ENCODE peak calls at places on chromosomes 16 and 17, in ten cellular contexts. W, P, M, N, R, H, J, V, U and F are unnamed samples.

GRCh38 chr17:29181226-29181625 is 1.0 kb upstream of the MYO18A start:
- DNase-seq in W (no peak), P (no peak), M (no peak), N (no peak), R (no peak), H (no peak), J (no peak), V (no peak), U (no peak), F (no peak)

GRCh38 chr16:24761526-24761925 is 32.1 kb downstream of the TNRC6A start:
- DNase-seq in W (no peak), P (no peak), M (no peak), N (no peak), R (no peak), H (no peak), J (no peak), V (no peak), U (no peak), F (no peak)

GRCh38 chr16:54927125-54928015 is 3.3 kb upstream of the IRX5 start:
- DNase-seq in W (no peak), P (no peak), M (no peak), N (no peak), R (no peak), H (no peak), J (no peak), V (no peak), U (no peak), F (no peak)

GRCh38 chr16:30992931-30993816 is 8.2 kb downstream of the HSD3B7 start:
- DNase-seq in W (no peak), P (no peak), M (no peak), N (no peak), R (no peak), H (no peak), J (no peak), V (no peak), U (no peak), F (no peak)

GRCh38 chr17:78608804-78609186 is 31.6 kb upstream of the DNAH17 start:
- DNase-seq in W (no peak), P (no peak), M (no peak), N (no peak), R (no peak), H (no peak), J (no peak), V (no peak), U (no peak), F (no peak)

GRCh38 chr16:69481901-69482341 is 57.5 kb downstream of the CYB5B start:
- DNase-seq in W (peak), P (no peak), M (no peak), N (peak), R (no peak), H (no peak), J (peak), V (no peak), U (peak), F (no peak)

GRCh38 chr16:54928421-54929089 is 2.1 kb upstream of the IRX5 start:
- DNase-seq in W (no peak), P (peak), M (peak), N (peak), R (peak), H (no peak), J (peak), V (peak), U (peak), F (no peak)

GRCh38 chr16:54538241-54538640 is 251.7 kb upstream of the IRX3 start:
- DNase-seq in W (no peak), P (no peak), M (no peak), N (peak), R (no peak), H (no peak), J (no peak), V (no peak), U (no peak), F (no peak)

GRCh38 chr16:18782697-18783429 is 7.3 kb downstream of the RPS15A start:
- DNase-seq in W (no peak), P (no peak), M (no peak), N (no peak), R (no peak), H (no peak), J (no peak), V (no peak), U (no peak), F (no peak)

GRCh38 chr16:2196981-2197511 is 641 bp upstream of the CASKIN1 start:
- DNase-seq in W (no peak), P (no peak), M (no peak), N (no peak), R (no peak), H (no peak), J (no peak), V (no peak), U (no peak), F (no peak)

GRCh38 chr17:18043491-18043890 is 4.3 kb downstream of the GID4 start:
- DNase-seq in W (no peak), P (no peak), M (no peak), N (peak), R (no peak), H (no peak), J (no peak), V (no peak), U (no peak), F (no peak)

GRCh38 chr16:49441366-49441780 is 67.8 kb downstream of the C16orf78 start:
- DNase-seq in W (no peak), P (peak), M (no peak), N (peak), R (peak), H (no peak), J (peak), V (peak), U (peak), F (no peak)

GRCh38 chr16:5479925-5480324 is 382.3 kb upstream of the EEF2KMT start:
- DNase-seq in W (no peak), P (no peak), M (no peak), N (no peak), R (no peak), H (no peak), J (no peak), V (no peak), U (no peak), F (no peak)

GRCh38 chr17:30299000-30299399 is 7.3 kb upstream of the BLMH start:
- DNase-seq in W (no peak), P (no peak), M (no peak), N (peak), R (no peak), H (no peak), J (no peak), V (no peak), U (no peak), F (no peak)

GRCh38 chr16:26816885-26817571 is 249.7 kb upstream of the C16orf82 start:
- DNase-seq in W (no peak), P (no peak), M (no peak), N (peak), R (no peak), H (peak), J (no peak), V (no peak), U (no peak), F (peak)

GRCh38 chr17:67074781-67075180 is 30.4 kb downstream of the CACNG1 start:
- DNase-seq in W (no peak), P (no peak), M (no peak), N (no peak), R (no peak), H (no peak), J (no peak), V (no peak), U (no peak), F (no peak)

GRCh38 chr17:9386401-9386800 is 189.2 kb downstream of the STX8 start:
- DNase-seq in W (no peak), P (no peak), M (peak), N (peak), R (no peak), H (no peak), J (no peak), V (no peak), U (no peak), F (no peak)

GRCh38 chr17:64172510-64172909 is 42.6 kb upstream of the ERN1 start:
- DNase-seq in W (no peak), P (no peak), M (no peak), N (peak), R (no peak), H (no peak), J (no peak), V (no peak), U (no peak), F (no peak)

GRCh38 chr16:154223-155030 is 2.0 kb downstream of the HBZ start:
- DNase-seq in W (no peak), P (peak), M (no peak), N (no peak), R (no peak), H (no peak), J (no peak), V (no peak), U (no peak), F (no peak)

DNA sequence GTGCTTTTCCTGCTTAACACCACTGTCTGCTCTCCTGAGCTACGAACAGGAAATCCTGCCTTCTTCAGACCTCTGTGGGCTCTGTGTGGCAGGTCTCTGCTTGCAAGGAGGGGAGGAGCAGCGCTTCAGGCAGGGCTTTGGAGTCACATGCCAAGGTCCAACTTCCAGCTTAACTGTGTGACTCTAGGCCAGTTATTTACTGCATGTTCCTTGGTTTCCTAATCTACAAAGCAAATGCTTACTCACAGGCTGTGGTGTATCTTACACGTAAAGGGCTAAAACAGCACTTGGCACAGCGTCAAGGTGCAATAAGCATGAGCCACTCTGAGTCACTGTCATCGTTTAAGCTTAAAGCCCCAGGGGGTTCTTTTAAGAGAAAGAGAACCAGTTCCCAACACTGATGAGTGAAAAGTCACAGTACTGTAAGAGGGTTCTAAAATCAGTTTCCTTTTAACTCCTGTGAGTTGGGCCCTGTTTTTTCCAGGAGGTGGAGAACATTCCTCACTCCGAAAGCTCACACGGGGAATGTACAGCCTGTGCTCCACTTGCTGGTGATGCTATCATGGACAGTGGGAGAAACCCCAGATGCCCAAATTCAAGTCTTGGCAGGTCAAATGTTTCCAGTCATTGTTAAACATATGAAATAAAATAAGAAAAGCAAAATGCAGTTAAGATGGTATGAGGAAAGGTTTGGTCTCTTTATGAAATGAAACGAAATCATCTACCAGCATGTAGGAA is 54.1 kb upstream of the BCAR1 start:
- DNase-seq in W (peak), P (no peak), M (peak), N (peak), R (peak), H (peak), J (peak), V (peak), U (peak), F (peak)
- TF ChIP-seq CTCF in W (no peak), P (no peak), M (no peak), N (no peak), R (no peak), H (no peak), J (no peak), V (no peak), U (no peak), F (peak)

GRCh38 chr17:80861892-80862291 is 129.7 kb upstream of the CHMP6 start:
- DNase-seq in W (no peak), P (no peak), M (no peak), N (peak), R (peak), H (no peak), J (no peak), V (no peak), U (no peak), F (no peak)
- TF ChIP-seq CTCF in W (no peak), P (no peak), M (no peak), N (peak), R (peak), H (no peak), J (peak), V (no peak), U (peak), F (peak)

GRCh38 chr16:76338472-76338871 is 61.3 kb downstream of the CNTNAP4 start:
- DNase-seq in W (no peak), P (no peak), M (no peak), N (no peak), R (no peak), H (no peak), J (no peak), V (no peak), U (no peak), F (no peak)
- TF ChIP-seq CTCF in W (no peak), P (no peak), M (no peak), N (no peak), R (no peak), H (no peak), J (no peak), V (no peak), U (no peak), F (no peak)

GRCh38 chr17:7686221-7687071 is 844 bp downstream of the TP53 start:
- DNase-seq in W (peak), P (peak), M (peak), N (peak), R (peak), H (peak), J (peak), V (peak), U (peak), F (peak)
- TF ChIP-seq CTCF in W (no peak), P (no peak), M (no peak), N (no peak), R (no peak), H (no peak), J (no peak), V (no peak), U (no peak), F (no peak)

GRCh38 chr17:6713130-6713917 is at the start of gene SLC13A5:
- DNase-seq in W (peak), P (peak), M (peak), N (peak), R (peak), H (no peak), J (no peak), V (no peak), U (no peak), F (peak)
- TF ChIP-seq CTCF in W (no peak), P (peak), M (peak), N (peak), R (no peak), H (peak), J (no peak), V (no peak), U (peak), F (peak)

DNA sequence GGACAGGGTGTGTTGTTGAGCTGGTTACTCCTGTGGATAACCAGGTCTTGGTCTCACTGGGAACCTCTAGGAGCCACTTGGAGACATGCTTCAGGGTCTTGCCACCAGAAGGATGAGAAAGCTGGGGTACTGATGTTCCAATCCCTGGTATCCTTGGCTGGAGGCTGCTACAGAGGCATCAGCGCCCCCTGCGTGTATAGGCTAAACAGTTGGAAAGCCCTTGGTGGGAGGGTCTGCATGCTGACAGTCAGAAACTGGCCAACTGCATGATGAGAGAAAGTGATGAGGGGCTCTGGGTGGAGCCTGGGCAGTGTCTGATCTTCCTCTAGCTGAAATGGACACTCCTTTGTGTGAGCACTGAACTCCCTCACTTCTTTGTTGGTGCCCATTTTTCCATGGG is 536.9 kb downstream of the XYLT1 start:
- DNase-seq in W (no peak), P (no peak), M (no peak), N (no peak), R (no peak), H (no peak), J (no peak), V (no peak), U (no peak), F (no peak)
- TF ChIP-seq CTCF in W (no peak), P (no peak), M (no peak), N (no peak), R (no peak), H (no peak), J (no peak), V (no peak), U (no peak), F (no peak)

DNA sequence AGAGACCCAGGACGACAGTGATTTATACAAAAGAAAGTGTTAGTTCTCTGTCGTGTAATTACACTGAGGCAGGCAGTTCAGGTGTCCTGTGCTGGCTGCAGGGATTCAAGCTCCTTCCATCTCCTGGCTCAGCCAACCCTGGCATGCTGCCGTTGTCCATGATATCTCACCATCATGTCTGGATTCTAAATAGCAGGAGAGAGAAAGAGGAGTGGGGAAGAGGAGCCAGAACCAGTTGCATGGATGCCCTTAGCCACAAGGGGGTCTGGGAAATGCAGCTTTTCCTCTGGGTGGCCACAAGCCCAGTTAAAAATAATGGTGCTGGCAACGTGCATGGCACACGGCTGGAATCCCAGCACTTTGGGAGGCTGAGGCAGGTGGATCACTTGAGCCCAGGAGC is 9.7 kb downstream of the C16orf54 start:
- DNase-seq in W (no peak), P (no peak), M (no peak), N (no peak), R (no peak), H (no peak), J (no peak), V (no peak), U (no peak), F (no peak)
- TF ChIP-seq CTCF in W (no peak), P (no peak), M (no peak), N (no peak), R (no peak), H (no peak), J (no peak), V (no peak), U (no peak), F (no peak)

DNA sequence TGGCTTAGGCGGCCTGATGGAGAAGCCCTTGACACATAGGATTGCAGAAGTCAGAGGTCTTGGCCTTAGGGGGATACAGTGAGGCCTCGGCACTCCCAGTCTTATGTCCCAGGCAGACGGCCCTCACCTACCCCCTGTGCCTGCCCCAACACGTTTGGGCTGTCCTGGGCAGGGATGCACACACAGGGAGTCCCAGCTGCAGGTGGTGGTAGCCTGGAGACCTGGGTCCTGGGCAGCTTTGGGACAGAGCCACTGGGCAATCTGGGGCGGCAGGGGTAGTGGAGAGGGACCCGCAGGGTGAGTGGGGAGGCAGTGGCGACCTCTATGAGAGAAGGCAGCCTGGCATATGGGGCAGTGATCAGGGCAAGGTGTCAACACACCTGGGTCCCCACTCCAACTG is 48.3 kb downstream of the SDK2 start:
- DNase-seq in W (no peak), P (no peak), M (no peak), N (no peak), R (no peak), H (no peak), J (no peak), V (no peak), U (no peak), F (no peak)
- TF ChIP-seq CTCF in W (no peak), P (no peak), M (no peak), N (no peak), R (no peak), H (no peak), J (no peak), V (no peak), U (no peak), F (no peak)